ENCODE peak calls at places on chromosomes 4 and X, in four cellular contexts. S is progenitor cell of endocrine pancreas, U is OCI-LY7, V is AG04449. R is an unnamed sample.

GRCh38 chr4:132266374-132266773 is 882.7 kb upstream of the PCDH10 start:
- DNase-seq in S (no peak), U (peak), V (no peak), R (no peak)

GRCh38 chr4:73068496-73069337 is 799 bp downstream of the COX18 start:
- DNase-seq in S (no peak), U (peak), V (no peak), R (no peak)

GRCh38 chr4:180521181-180521580 is 1722.0 kb upstream of the TENM3 start:
- DNase-seq in S (no peak), U (no peak), V (no peak), R (no peak)

GRCh38 chr4:154928640-154929257 is 147.7 kb downstream of the RBM46 start:
- DNase-seq in S (no peak), U (no peak), V (no peak), R (no peak)

GRCh38 chr4:130703211-130703920 is 1607.4 kb downstream of the C4orf33 start:
- DNase-seq in S (no peak), U (no peak), V (no peak), R (no peak)

GRCh38 chr4:91170756-91171155 is 1043.6 kb downstream of the CCSER1 start:
- DNase-seq in S (no peak), U (no peak), V (no peak), R (no peak)

GRCh38 chrX:25005034-25005381 is 10.8 kb downstream of the ARX start:
- DNase-seq in S (no peak), U (no peak), V (no peak), R (no peak)

GRCh38 chrX:97691901-97692455 is 808.3 kb downstream of the RPA4 start:
- DNase-seq in S (no peak), U (no peak), V (no peak), R (no peak)

GRCh38 chrX:110420771-110421498 is 62.3 kb downstream of the RTL9 start:
- DNase-seq in S (no peak), U (no peak), V (no peak), R (no peak)

GRCh38 chr4:10619220-10619619 is 65.3 kb downstream of the CLNK start:
- DNase-seq in S (no peak), U (no peak), V (no peak), R (no peak)

GRCh38 chr4:150070464-150071170 is 7.6 kb upstream of the DCLK2 start:
- DNase-seq in S (no peak), U (no peak), V (no peak), R (no peak)

GRCh38 chr4:2009651-2010233 is 968 bp upstream of the NELFA start:
- DNase-seq in S (peak), U (peak), V (no peak), R (no peak)

GRCh38 chrX:141945415-141945814 is 41.7 kb downstream of the MAGEC1 start:
- DNase-seq in S (no peak), U (no peak), V (no peak), R (no peak)

GRCh38 chrX:39125834-39126233 is 324.6 kb downstream of the MID1IP1 start:
- DNase-seq in S (no peak), U (no peak), V (no peak), R (no peak)

GRCh38 chrX:50107470-50107869 is 93.3 kb downstream of the AKAP4 start:
- DNase-seq in S (no peak), U (no peak), V (no peak), R (no peak)

GRCh38 chr4:85565761-85566480 is 91.0 kb downstream of the ARHGAP24 start:
- DNase-seq in S (no peak), U (no peak), V (peak), R (no peak)

GRCh38 chr4:7788193-7788592 is 151.5 kb downstream of the AFAP1 start:
- DNase-seq in S (no peak), U (no peak), V (no peak), R (no peak)

GRCh38 chr4:4866124-4866832 is 6.8 kb downstream of the MSX1 start:
- DNase-seq in S (no peak), U (no peak), V (no peak), R (peak)

GRCh38 chrX:124239324-124239723 is 93.1 kb upstream of the TEX13D start:
- DNase-seq in S (no peak), U (no peak), V (no peak), R (no peak)

GRCh38 chrX:20593836-20594235 is 327.1 kb upstream of the RPS6KA3 start:
- DNase-seq in S (no peak), U (no peak), V (no peak), R (no peak)

GRCh38 chr4:184824776-184825393 is 883 bp downstream of the ACSL1 start:
- DNase-seq in S (no peak), U (peak), V (no peak), R (no peak)

GRCh38 chr4:6562931-6563901 is 11.8 kb upstream of the MAN2B2 start:
- DNase-seq in S (no peak), U (no peak), V (no peak), R (no peak)

GRCh38 chr4:144845411-144845810 is 199.5 kb downstream of the HHIP start:
- DNase-seq in S (no peak), U (no peak), V (no peak), R (no peak)

GRCh38 chr4:133178960-133179359 is 29.9 kb downstream of the PCDH10 start:
- DNase-seq in S (no peak), U (no peak), V (no peak), R (no peak)

GRCh38 chr4:48653217-48654014 is 126.7 kb downstream of the FRYL start:
- DNase-seq in S (no peak), U (no peak), V (no peak), R (no peak)

GRCh38 chr4:182925298-182925738 is 8.1 kb upstream of the DCTD start:
- DNase-seq in S (peak), U (peak), V (no peak), R (no peak)

GRCh38 chr4:37742149-37742548 is 56.0 kb upstream of the RELL1 start:
- DNase-seq in S (no peak), U (no peak), V (no peak), R (no peak)
- TF ChIP-seq CTCF in S (peak), U (no peak), V (no peak), R (peak)

GRCh38 chrX:100829730-100830129 is 9.5 kb downstream of the CSTF2 start:
- DNase-seq in S (no peak), U (no peak), V (peak), R (no peak)
- TF ChIP-seq CTCF in S (no peak), U (no peak), V (no peak), R (no peak)

GRCh38 chr4:100170986-100171385 is 19.3 kb downstream of the DDIT4L start:
- DNase-seq in S (no peak), U (no peak), V (no peak), R (no peak)

GRCh38 chr4:100177855-100178254 is 12.4 kb downstream of the DDIT4L start:
- DNase-seq in S (no peak), U (no peak), V (no peak), R (no peak)

GRCh38 chr4:100175853-100176252 is 14.4 kb downstream of the DDIT4L start:
- DNase-seq in S (no peak), U (no peak), V (no peak), R (no peak)

GRCh38 chr4:100177126-100177525 is 13.1 kb downstream of the DDIT4L start:
- DNase-seq in S (no peak), U (no peak), V (no peak), R (no peak)

GRCh38 chr4:100174985-100175383 is 15.3 kb downstream of the DDIT4L start:
- DNase-seq in S (no peak), U (no peak), V (no peak), R (no peak)
- TF ChIP-seq CTCF in S (no peak), U (no peak), V (no peak), R (peak)

DNA sequence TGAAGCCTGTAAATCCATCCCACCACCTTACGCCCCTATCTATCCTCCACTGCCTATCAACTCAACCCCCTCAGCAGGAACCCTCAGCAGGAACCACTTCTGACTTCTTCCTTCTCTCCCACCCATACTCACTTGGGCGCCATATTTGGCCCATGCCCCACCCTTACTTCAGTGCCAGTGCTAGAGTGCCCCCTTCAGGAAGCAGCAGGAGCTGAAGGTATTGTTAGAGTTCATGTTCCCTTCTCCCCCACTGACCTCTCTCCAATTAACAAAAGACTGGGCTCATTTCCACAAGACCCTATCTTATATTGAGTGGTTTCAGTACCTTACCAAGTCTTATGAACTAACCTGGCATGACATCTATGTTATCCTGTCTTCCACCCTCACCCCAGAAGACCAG is 363.1 kb upstream of the SLIT2 start:
- DNase-seq in S (no peak), U (peak), V (no peak), R (no peak)
- TF ChIP-seq CTCF in S (no peak), U (peak), V (no peak), R (no peak)

GRCh38 chr4:159016527-159017137 is 86.2 kb upstream of the RAPGEF2 start:
- DNase-seq in S (no peak), U (no peak), V (no peak), R (no peak)
- TF ChIP-seq CTCF in S (peak), U (no peak), V (no peak), R (peak)

R was measured in type B pancreatic cell.